ENCODE peak calls at places on chromosome 6, in eight cellular contexts. P is stimulated activated CD8-positive, alpha-beta memory T cell treated with anti-CD3 and anti-CD28 coated beads, Interleukin-15, amount 100 ng/mL, for 4 hours; M is T-helper 2 cell; C is pancreas; Q is upper lobe of right lung; L is M059J; D is nucleus accumbens; Y is activated gamma-delta T cell. R is an unnamed sample.

GRCh38 chr6:2876210-2877056 is 26.7 kb downstream of the SERPINB9 start:
- DNase-seq in P (no peak), L (peak; percentile 99), Y (no peak), C (peak; percentile 58), M (no peak), Q (peak; percentile 86), D (no peak), R (peak; percentile 81)

GRCh38 chr6:72748759-72749158 is 126.9 kb downstream of the KCNQ5 start:
- DNase-seq in P (no peak), C (no peak), L (peak; percentile 95), Y (no peak), M (no peak), D (no peak), Q (no peak), R (peak; percentile 81)

GRCh38 chr6:37565267-37566208 is 65.8 kb upstream of the CCDC167 start:
- DNase-seq in C (no peak), Y (no peak), L (peak; percentile 58), Q (no peak), P (no peak), M (no peak), D (peak; percentile 27), R (no peak)

GRCh38 chr6:161228911-161229591 is 44.8 kb downstream of the AGPAT4 start:
- DNase-seq in Q (no peak), P (no peak), Y (no peak), L (peak; percentile 94), C (no peak), D (no peak), M (no peak), R (peak; percentile 18)

GRCh38 chr6:129774697-129775447 is 64.9 kb upstream of the ARHGAP18 start:
- DNase-seq in Q (peak; percentile 70), L (peak; percentile 83), C (peak; percentile 57), M (peak; percentile 22), Y (no peak), D (peak; percentile 27), P (no peak), R (peak; percentile 60)

GRCh38 chr6:16832027-16832688 is 70.9 kb upstream of the ATXN1 start:
- DNase-seq in C (no peak), Y (no peak), P (no peak), D (no peak), L (no peak), Q (no peak), M (no peak), R (no peak)

GRCh38 chr6:98657764-98658163 is 176.6 kb upstream of the POU3F2 start:
- DNase-seq in L (peak; percentile 24), D (no peak), M (no peak), P (no peak), Y (no peak), Q (peak; percentile 58), C (no peak), R (no peak)

GRCh38 chr6:141968632-141969031 is 164.1 kb upstream of the GJE1 start:
- DNase-seq in Y (no peak), Q (no peak), P (no peak), D (no peak), L (no peak), C (no peak), M (no peak), R (no peak)

GRCh38 chr6:34912715-34913464 is 23.8 kb downstream of the ANKS1A start:
- DNase-seq in Q (no peak), D (no peak), P (peak; percentile 3), Y (no peak), C (no peak), L (peak; percentile 95), M (peak; percentile 48), R (peak; percentile 52)

GRCh38 chr6:112298021-112298745 is 43.8 kb upstream of the LAMA4 start:
- DNase-seq in Q (no peak), L (peak; percentile 98), D (no peak), Y (no peak), P (no peak), M (no peak), C (no peak), R (peak; percentile 78)

GRCh38 chr6:7052441-7052936 is 55.3 kb upstream of the RREB1 start:
- DNase-seq in P (no peak), D (no peak), L (peak; percentile 83), C (peak; percentile 71), M (no peak), Q (peak; percentile 83), Y (no peak), R (no peak)

GRCh38 chr6:165774903-165775608 is 112.0 kb upstream of the PDE10A start:
- DNase-seq in Y (no peak), D (no peak), P (no peak), Q (no peak), C (peak; percentile 5), M (no peak), L (peak; percentile 11), R (peak; percentile 66)

GRCh38 chr6:5995705-5996686 is 10.7 kb downstream of the NRN1 start:
- DNase-seq in P (no peak), D (no peak), M (no peak), Y (no peak), Q (peak; percentile 85), C (no peak), L (peak; percentile 88), R (peak; percentile 28)

GRCh38 chr6:90468080-90468479 is 118.8 kb downstream of the MAP3K7 start:
- DNase-seq in L (peak; percentile 64), P (no peak), Q (no peak), Y (no peak), C (no peak), M (no peak), D (no peak), R (peak; percentile 77)

GRCh38 chr6:80217799-80218198 is 111.3 kb downstream of the BCKDHB start:
- DNase-seq in C (no peak), L (no peak), Q (no peak), M (no peak), P (no peak), D (no peak), Y (no peak), R (no peak)

GRCh38 chr6:84771732-84772131 is 7.3 kb upstream of the TBX18 start:
- DNase-seq in Q (no peak), D (no peak), Y (no peak), M (no peak), P (no peak), C (no peak), L (no peak), R (no peak)

GRCh38 chr6:97110149-97110548 is 172.9 kb downstream of the MMS22L start:
- DNase-seq in C (no peak), Q (no peak), P (no peak), D (no peak), Y (no peak), L (no peak), M (no peak), R (no peak)

GRCh38 chr6:36075656-36076055 is 48.0 kb downstream of the MAPK14 start:
- DNase-seq in Y (no peak), D (no peak), P (no peak), L (no peak), Q (no peak), M (no peak), C (no peak), R (no peak)

GRCh38 chr6:32370510-32370909 is 1.2 kb downstream of the TSBP1 start:
- DNase-seq in Y (no peak), M (no peak), P (no peak), L (peak; percentile 15), D (no peak), Q (no peak), C (no peak), R (peak; percentile 12)

GRCh38 chr6:90068835-90069478 is 174.7 kb downstream of the GJA10 start:
- DNase-seq in Q (no peak), M (no peak), Y (no peak), P (no peak), D (no peak), L (peak; percentile 10), C (no peak), R (peak; percentile 15)

GRCh38 chr6:49849121-49849907 is 17.0 kb downstream of the CRISP1 start:
- DNase-seq in D (no peak), Y (no peak), L (peak; percentile 61), C (no peak), M (no peak), P (no peak), Q (no peak), R (no peak)

GRCh38 chr6:170137911-170138910 is 152.7 kb downstream of the DLL1 start:
- DNase-seq in L (no peak), C (peak; percentile 1), P (no peak), Q (peak; percentile 58), D (no peak), M (no peak), Y (no peak), R (no peak)